ENCODE peak calls at places on chromosomes 2 and 18, in seven cellular contexts. One of them, this sample, is unnamed.

GRCh38 chr2:211407076-211407475 is 850.7 kb downstream of the CPS1 start:
- DNase-seq in left lung: no peak
- DNase-seq in Panc1: no peak
- DNase-seq in AG04449: no peak
- DNase-seq in tibial artery: no peak
- DNase-seq in MCF 10A: no peak
- DNase-seq in IMR-90: no peak
- DNase-seq in this sample: peak

GRCh38 chr18:23452728-23453656 is at the start of gene RIOK3:
- DNase-seq in tibial artery: peak
- DNase-seq in AG04449: peak
- DNase-seq in IMR-90: peak
- DNase-seq in MCF 10A: peak
- DNase-seq in left lung: peak
- DNase-seq in Panc1: peak
- DNase-seq in this sample: peak

GRCh38 chr18:34977787-34978532 is 63.3 kb upstream of the MAPRE2 start:
- DNase-seq in tibial artery: no peak
- DNase-seq in IMR-90: peak
- DNase-seq in AG04449: no peak
- DNase-seq in Panc1: no peak
- DNase-seq in MCF 10A: peak
- DNase-seq in left lung: peak
- DNase-seq in this sample: no peak

GRCh38 chr2:28408764-28409599 is 16.3 kb downstream of the FOSL2 start:
- DNase-seq in AG04449: no peak
- DNase-seq in Panc1: no peak
- DNase-seq in left lung: peak
- DNase-seq in tibial artery: peak
- DNase-seq in MCF 10A: peak
- DNase-seq in IMR-90: peak
- DNase-seq in this sample: peak

GRCh38 chr18:3603460-3604259 is 153.7 kb downstream of the TGIF1 start:
- DNase-seq in AG04449: peak
- DNase-seq in Panc1: peak
- DNase-seq in tibial artery: no peak
- DNase-seq in left lung: no peak
- DNase-seq in IMR-90: peak
- DNase-seq in MCF 10A: peak
- DNase-seq in this sample: peak

GRCh38 chr2:237296756-237297155 is 117.2 kb downstream of the COL6A3 start:
- DNase-seq in Panc1: no peak
- DNase-seq in MCF 10A: no peak
- DNase-seq in AG04449: no peak
- DNase-seq in tibial artery: no peak
- DNase-seq in IMR-90: peak
- DNase-seq in left lung: no peak
- DNase-seq in this sample: peak

GRCh38 chr2:30232801-30233130 is 1.4 kb downstream of the LBH start:
- DNase-seq in IMR-90: no peak
- DNase-seq in Panc1: no peak
- DNase-seq in MCF 10A: no peak
- DNase-seq in tibial artery: no peak
- DNase-seq in left lung: no peak
- DNase-seq in AG04449: no peak
- DNase-seq in this sample: no peak

GRCh38 chr2:1544478-1545069 is 131.3 kb downstream of the TPO start:
- DNase-seq in MCF 10A: peak
- DNase-seq in tibial artery: no peak
- DNase-seq in IMR-90: peak
- DNase-seq in Panc1: no peak
- DNase-seq in AG04449: no peak
- DNase-seq in left lung: no peak
- DNase-seq in this sample: peak

GRCh38 chr2:38123862-38124261 is 47.9 kb upstream of the CYP1B1 start:
- DNase-seq in Panc1: no peak
- DNase-seq in left lung: no peak
- DNase-seq in IMR-90: no peak
- DNase-seq in tibial artery: no peak
- DNase-seq in AG04449: no peak
- DNase-seq in MCF 10A: no peak
- DNase-seq in this sample: no peak

GRCh38 chr2:73920577-73921545 is 5.8 kb upstream of the DGUOK start:
- DNase-seq in Panc1: no peak
- DNase-seq in MCF 10A: peak
- DNase-seq in left lung: peak
- DNase-seq in AG04449: no peak
- DNase-seq in tibial artery: no peak
- DNase-seq in IMR-90: peak
- DNase-seq in this sample: peak

GRCh38 chr2:18169121-18169786 is 290.8 kb downstream of the KCNS3 start:
- DNase-seq in tibial artery: no peak
- DNase-seq in Panc1: no peak
- DNase-seq in AG04449: no peak
- DNase-seq in MCF 10A: peak
- DNase-seq in left lung: no peak
- DNase-seq in IMR-90: no peak
- DNase-seq in this sample: no peak

GRCh38 chr2:239441261-239441701 is 40.5 kb upstream of the HDAC4 start:
- DNase-seq in AG04449: no peak
- DNase-seq in left lung: no peak
- DNase-seq in Panc1: no peak
- DNase-seq in tibial artery: no peak
- DNase-seq in MCF 10A: no peak
- DNase-seq in IMR-90: no peak
- DNase-seq in this sample: no peak

GRCh38 chr18:63969965-63970802 is at the start of gene SERPINB8:
- DNase-seq in left lung: peak
- DNase-seq in AG04449: peak
- DNase-seq in MCF 10A: peak
- DNase-seq in Panc1: peak
- DNase-seq in IMR-90: peak
- DNase-seq in tibial artery: peak
- DNase-seq in this sample: peak

GRCh38 chr18:10006261-10006903 is 92.6 kb downstream of the VAPA start:
- DNase-seq in Panc1: no peak
- DNase-seq in tibial artery: no peak
- DNase-seq in MCF 10A: peak
- DNase-seq in IMR-90: peak
- DNase-seq in left lung: no peak
- DNase-seq in AG04449: no peak
- DNase-seq in this sample: peak

GRCh38 chr2:159131267-159131790 is 155.2 kb downstream of the WDSUB1 start:
- DNase-seq in left lung: no peak
- DNase-seq in tibial artery: no peak
- DNase-seq in Panc1: no peak
- DNase-seq in IMR-90: no peak
- DNase-seq in MCF 10A: no peak
- DNase-seq in AG04449: no peak
- DNase-seq in this sample: no peak

GRCh38 chr2:159134979-159135378 is 151.5 kb downstream of the WDSUB1 start:
- DNase-seq in MCF 10A: no peak
- DNase-seq in AG04449: no peak
- DNase-seq in IMR-90: no peak
- DNase-seq in Panc1: no peak
- DNase-seq in left lung: no peak
- DNase-seq in tibial artery: no peak
- DNase-seq in this sample: no peak

GRCh38 chr2:159136405-159136804 is 150.1 kb downstream of the WDSUB1 start:
- DNase-seq in IMR-90: no peak
- DNase-seq in left lung: no peak
- DNase-seq in AG04449: no peak
- DNase-seq in Panc1: no peak
- DNase-seq in tibial artery: no peak
- DNase-seq in MCF 10A: no peak
- DNase-seq in this sample: no peak

GRCh38 chr2:159131882-159132281 is 154.6 kb downstream of the WDSUB1 start:
- DNase-seq in left lung: no peak
- DNase-seq in Panc1: no peak
- DNase-seq in tibial artery: no peak
- DNase-seq in AG04449: no peak
- DNase-seq in MCF 10A: peak
- DNase-seq in IMR-90: peak
- DNase-seq in this sample: peak

GRCh38 chr2:159133795-159134194 is 152.7 kb downstream of the WDSUB1 start:
- DNase-seq in IMR-90: peak
- DNase-seq in left lung: no peak
- DNase-seq in MCF 10A: no peak
- DNase-seq in AG04449: no peak
- DNase-seq in tibial artery: no peak
- DNase-seq in Panc1: no peak
- DNase-seq in this sample: peak
- TF ChIP-seq CTCF in IMR-90: peak
- TF ChIP-seq CTCF in left lung: no peak
- TF ChIP-seq CTCF in MCF 10A: no peak
- TF ChIP-seq CTCF in AG04449: no peak
- TF ChIP-seq CTCF in tibial artery: no peak
- TF ChIP-seq CTCF in Panc1: no peak
- TF ChIP-seq CTCF in this sample: peak

GRCh38 chr2:101200714-101201113 is 49.5 kb upstream of the TBC1D8 start:
- DNase-seq in MCF 10A: peak
- DNase-seq in IMR-90: peak
- DNase-seq in tibial artery: no peak
- DNase-seq in left lung: no peak
- DNase-seq in AG04449: no peak
- DNase-seq in Panc1: peak
- DNase-seq in this sample: peak

GRCh38 chr2:101196220-101196661 is 45.1 kb upstream of the TBC1D8 start:
- DNase-seq in IMR-90: no peak
- DNase-seq in Panc1: no peak
- DNase-seq in tibial artery: no peak
- DNase-seq in AG04449: no peak
- DNase-seq in MCF 10A: no peak
- DNase-seq in left lung: no peak
- DNase-seq in this sample: no peak

GRCh38 chr2:101199153-101199810 is 48.1 kb upstream of the TBC1D8 start:
- DNase-seq in left lung: no peak
- DNase-seq in MCF 10A: peak
- DNase-seq in Panc1: no peak
- DNase-seq in IMR-90: peak
- DNase-seq in tibial artery: no peak
- DNase-seq in AG04449: no peak
- DNase-seq in this sample: peak

GRCh38 chr2:101197814-101198213 is 46.6 kb upstream of the TBC1D8 start:
- DNase-seq in MCF 10A: no peak
- DNase-seq in AG04449: no peak
- DNase-seq in left lung: no peak
- DNase-seq in Panc1: no peak
- DNase-seq in tibial artery: no peak
- DNase-seq in IMR-90: no peak
- DNase-seq in this sample: no peak

DNA sequence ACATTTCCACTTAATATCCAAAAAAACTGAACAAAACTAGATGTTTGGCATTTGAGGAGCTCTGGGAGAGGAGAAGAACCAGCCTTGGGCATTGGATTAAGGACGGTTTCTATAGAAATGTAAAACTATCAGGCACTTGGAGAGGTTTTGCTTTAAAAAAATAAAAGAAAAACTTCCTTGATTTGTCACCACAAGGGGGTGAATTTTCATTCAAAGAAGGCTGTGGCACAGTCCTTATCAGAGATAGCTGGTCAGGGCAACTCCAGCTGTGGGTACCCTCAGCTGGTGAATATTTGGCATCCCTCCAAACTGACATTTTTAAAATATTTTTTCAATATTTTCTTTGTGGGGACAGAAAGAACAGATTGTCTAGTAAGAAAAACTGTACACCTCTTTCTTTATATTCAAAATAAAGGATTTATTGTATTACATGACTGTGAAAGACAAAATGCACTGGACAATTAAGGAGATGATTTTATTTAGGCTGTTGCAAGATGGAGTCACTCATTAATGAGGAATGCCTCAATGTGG is 46.1 kb upstream of the TBC1D8 start:
- DNase-seq in left lung: no peak
- DNase-seq in tibial artery: no peak
- DNase-seq in Panc1: no peak
- DNase-seq in IMR-90: no peak
- DNase-seq in MCF 10A: no peak
- DNase-seq in AG04449: no peak
- DNase-seq in this sample: no peak
- TF ChIP-seq CTCF in left lung: no peak
- TF ChIP-seq CTCF in tibial artery: no peak
- TF ChIP-seq CTCF in Panc1: peak
- TF ChIP-seq CTCF in IMR-90: no peak
- TF ChIP-seq CTCF in MCF 10A: no peak
- TF ChIP-seq CTCF in AG04449: no peak
- TF ChIP-seq CTCF in this sample: peak

GRCh38 chr2:204024906-204025475 is 88.4 kb downstream of the ICOS start:
- DNase-seq in tibial artery: no peak
- DNase-seq in Panc1: no peak
- DNase-seq in MCF 10A: no peak
- DNase-seq in IMR-90: no peak
- DNase-seq in left lung: no peak
- DNase-seq in AG04449: no peak
- DNase-seq in this sample: no peak
- TF ChIP-seq CTCF in tibial artery: no peak
- TF ChIP-seq CTCF in Panc1: no peak
- TF ChIP-seq CTCF in MCF 10A: no peak
- TF ChIP-seq CTCF in IMR-90: no peak
- TF ChIP-seq CTCF in left lung: no peak
- TF ChIP-seq CTCF in AG04449: no peak
- TF ChIP-seq CTCF in this sample: no peak

GRCh38 chr2:20635096-20635475 is 15.8 kb downstream of the HS1BP3 start:
- DNase-seq in left lung: peak
- DNase-seq in AG04449: no peak
- DNase-seq in tibial artery: peak
- DNase-seq in Panc1: no peak
- DNase-seq in IMR-90: no peak
- DNase-seq in MCF 10A: no peak
- DNase-seq in this sample: no peak

GRCh38 chr2:20633001-20633400 is 17.9 kb downstream of the HS1BP3 start:
- DNase-seq in AG04449: no peak
- DNase-seq in MCF 10A: no peak
- DNase-seq in IMR-90: no peak
- DNase-seq in left lung: peak
- DNase-seq in tibial artery: no peak
- DNase-seq in Panc1: no peak
- DNase-seq in this sample: no peak

GRCh38 chr2:20634430-20635095 is 16.3 kb downstream of the HS1BP3 start:
- DNase-seq in left lung: peak
- DNase-seq in Panc1: no peak
- DNase-seq in tibial artery: peak
- DNase-seq in MCF 10A: peak
- DNase-seq in IMR-90: peak
- DNase-seq in AG04449: no peak
- DNase-seq in this sample: peak

GRCh38 chr2:20632446-20632990 is 18.4 kb downstream of the HS1BP3 start:
- DNase-seq in tibial artery: no peak
- DNase-seq in Panc1: no peak
- DNase-seq in MCF 10A: no peak
- DNase-seq in left lung: peak
- DNase-seq in AG04449: no peak
- DNase-seq in IMR-90: no peak
- DNase-seq in this sample: no peak

DNA sequence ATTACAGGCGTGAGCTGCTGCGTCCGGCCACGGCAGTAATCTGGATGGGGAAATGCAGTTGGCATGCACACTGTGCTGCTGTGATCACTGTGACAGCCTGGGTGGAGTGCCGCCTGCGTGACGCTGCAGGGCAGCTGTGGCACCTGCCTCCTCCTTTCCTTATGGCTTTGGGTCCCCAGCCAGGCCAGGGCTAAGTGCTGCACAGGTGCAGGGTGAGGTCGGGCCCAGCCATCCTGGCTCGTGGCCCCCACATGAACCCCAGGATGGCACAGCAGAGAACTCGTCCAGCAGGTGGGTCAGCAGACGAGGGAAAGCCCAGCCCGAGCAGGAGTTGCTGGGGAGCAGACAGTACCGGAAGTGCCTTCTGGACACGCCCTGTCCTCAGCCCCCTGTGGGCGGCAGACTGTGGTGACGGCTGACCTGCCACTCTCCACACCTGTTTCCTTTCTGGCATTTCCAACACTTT is 17.1 kb downstream of the HS1BP3 start:
- DNase-seq in tibial artery: peak
- DNase-seq in IMR-90: no peak
- DNase-seq in Panc1: no peak
- DNase-seq in AG04449: no peak
- DNase-seq in MCF 10A: peak
- DNase-seq in left lung: peak
- DNase-seq in this sample: no peak
- TF ChIP-seq CTCF in tibial artery: no peak
- TF ChIP-seq CTCF in IMR-90: no peak
- TF ChIP-seq CTCF in Panc1: no peak
- TF ChIP-seq CTCF in AG04449: no peak
- TF ChIP-seq CTCF in MCF 10A: no peak
- TF ChIP-seq CTCF in left lung: no peak
- TF ChIP-seq CTCF in this sample: no peak

This sample was measured in cardiac fibroblast.